ENCODE peak calls at places on chromosomes 6 and 20, in four cellular contexts. U, G, K and C are unnamed samples.

GRCh38 chr6:112413805-112414204 is 66.7 kb downstream of the RFPL4B start:
- DNase-seq in U (no peak), G (no peak), K (no peak), C (no peak)

GRCh38 chr6:152308306-152308705 is 328.9 kb downstream of the SYNE1 start:
- DNase-seq in G (no peak), U (no peak), K (no peak), C (no peak)

GRCh38 chr20:313948-314347 is 11.4 kb upstream of the SOX12 start:
- DNase-seq in K (no peak), U (no peak), G (no peak), C (no peak)

GRCh38 chr20:49768204-49769124 is 44.2 kb upstream of the SLC9A8 start:
- DNase-seq in K (no peak), G (no peak), U (no peak), C (no peak)

GRCh38 chr20:44540834-44541233 is 19.0 kb upstream of the SERINC3 start:
- DNase-seq in U (no peak), G (no peak), K (no peak), C (no peak)

GRCh38 chr6:146336200-146336599 is 207.4 kb upstream of the RAB32 start:
- DNase-seq in K (no peak), U (no peak), G (no peak), C (no peak)

GRCh38 chr20:24991897-24992419 is 593 bp downstream of the APMAP start:
- DNase-seq in G (peak), K (no peak), U (no peak), C (no peak)

GRCh38 chr20:14214046-14214445 is 123.4 kb downstream of the FLRT3 start:
- DNase-seq in K (no peak), G (no peak), U (no peak), C (no peak)

GRCh38 chr6:11224252-11224965 is 8.1 kb downstream of the NEDD9 start:
- DNase-seq in G (peak), K (no peak), U (no peak), C (no peak)

GRCh38 chr20:51190783-51191180 is 167.9 kb upstream of the KCNG1 start:
- DNase-seq in U (no peak), K (no peak), G (no peak), C (no peak)